ENCODE peak calls at places on chromosomes 3 and 15, in four cellular contexts. A is neuronal stem cell, R is H9, M is mesenchymal stem cell. P is an unnamed sample.

GRCh38 chr3:186757686-186758220 is 25.6 kb upstream of the EIF4A2 start:
- DNase-seq in A (no peak), R (no peak), M (no peak), P (peak)

GRCh38 chr3:128426128-128426921 is 40.4 kb downstream of the DNAJB8 start:
- DNase-seq in A (peak), M (peak), R (peak), P (peak)

GRCh38 chr3:191761906-191762305 is 300.9 kb downstream of the PYDC2 start:
- DNase-seq in A (no peak), M (no peak), R (no peak), P (no peak)

GRCh38 chr3:175001091-175001490 is 142.0 kb downstream of the NAALADL2 start:
- DNase-seq in A (no peak), R (no peak), M (no peak), P (no peak)

GRCh38 chr15:48850648-48851047 is 27.3 kb upstream of the EID1 start:
- DNase-seq in R (no peak), M (no peak), A (no peak), P (no peak)

GRCh38 chr3:142040941-142041575 is 108.3 kb downstream of the TFDP2 start:
- DNase-seq in A (no peak), M (no peak), R (no peak), P (no peak)

GRCh38 chr15:55846108-55846707 is 103.3 kb upstream of the PRTG start:
- DNase-seq in A (peak), R (peak), M (peak), P (peak)

GRCh38 chr15:88537591-88538317 is 8.7 kb downstream of the DET1 start:
- DNase-seq in R (no peak), A (no peak), M (peak), P (peak)

GRCh38 chr3:30435950-30436349 is 170.5 kb upstream of the TGFBR2 start:
- DNase-seq in R (no peak), M (no peak), A (no peak), P (peak)

GRCh38 chr3:124766113-124767095 is 36.2 kb downstream of the UMPS start:
- DNase-seq in M (no peak), A (no peak), R (no peak), P (no peak)

GRCh38 chr3:49706456-49707112 is 12.9 kb downstream of the AMIGO3 start:
- DNase-seq in R (no peak), A (no peak), M (no peak), P (no peak)

GRCh38 chr3:132803889-132804288 is 81.7 kb upstream of the NPHP3 start:
- DNase-seq in A (no peak), M (no peak), R (peak), P (peak)

GRCh38 chr15:99143655-99144610 is 39.1 kb downstream of the SYNM start:
- DNase-seq in A (no peak), R (peak), M (peak), P (peak)

GRCh38 chr3:125055913-125056705 is at the start of gene HEG1:
- DNase-seq in R (peak), A (peak), M (peak), P (peak)

GRCh38 chr15:69340243-69340991 is 41.7 kb downstream of the PAQR5 start:
- DNase-seq in A (no peak), R (no peak), M (no peak), P (no peak)

GRCh38 chr3:12578742-12579141 is 21.9 kb downstream of the MKRN2 start:
- DNase-seq in A (no peak), M (no peak), R (no peak), P (no peak)

GRCh38 chr15:26767169-26767670 is 5.6 kb downstream of the GABRB3 start:
- DNase-seq in R (peak), A (peak), M (no peak), P (peak)

GRCh38 chr3:172272699-172273098 is 175.6 kb downstream of the GHSR start:
- DNase-seq in M (peak), A (no peak), R (no peak), P (no peak)

GRCh38 chr3:94162700-94163099 is 99.8 kb downstream of the NSUN3 start:
- DNase-seq in M (peak), R (no peak), A (no peak), P (peak)

GRCh38 chr3:197896421-197896820 is 53.6 kb upstream of the RPL35A start:
- DNase-seq in A (no peak), M (no peak), R (no peak), P (no peak)

GRCh38 chr3:77605308-77605707 is 565.4 kb downstream of the ROBO2 start:
- DNase-seq in A (no peak), M (peak), R (no peak), P (no peak)

GRCh38 chr3:129415378-129415777 is 13.1 kb downstream of the EFCAB12 start:
- DNase-seq in A (no peak), M (no peak), R (no peak), P (no peak)

GRCh38 chr3:150743508-150743907 is 19.5 kb downstream of the SIAH2 start:
- DNase-seq in A (no peak), M (peak), R (no peak), P (peak)

GRCh38 chr15:67927501-67928156 is 87.8 kb upstream of the RNU6-1 start:
- DNase-seq in A (no peak), M (peak), R (no peak), P (peak)

GRCh38 chr15:94485148-94485719 is 253.9 kb downstream of the MCTP2 start:
- DNase-seq in R (no peak), A (no peak), M (no peak), P (no peak)

GRCh38 chr3:56796202-56796601 is 5.5 kb downstream of the ARHGEF3 start:
- DNase-seq in M (peak), R (no peak), A (no peak), P (no peak)

GRCh38 chr15:57586661-57587404 is 4.9 kb upstream of the MYZAP start:
- DNase-seq in M (no peak), R (no peak), A (no peak), P (no peak)

GRCh38 chr3:146067048-146067447 is 93.9 kb downstream of the PLOD2 start:
- DNase-seq in M (peak), A (no peak), R (no peak), P (no peak)

GRCh38 chr3:134249935-134250716 is 533 bp downstream of the RYK start:
- DNase-seq in R (peak), M (peak), A (peak), P (peak)

GRCh38 chr15:72415304-72415703 is 17.2 kb downstream of the TMEM202 start:
- DNase-seq in R (no peak), M (no peak), A (no peak), P (no peak)

GRCh38 chr3:107810195-107811071 is 280.4 kb downstream of the CD47 start:
- DNase-seq in M (no peak), R (no peak), A (no peak), P (no peak)

GRCh38 chr15:25185791-25186190 is 231.0 kb downstream of the SNRPN start:
- DNase-seq in R (no peak), M (no peak), A (no peak), P (no peak)

GRCh38 chr3:15360786-15361493 is 28.6 kb upstream of the SH3BP5 start:
- DNase-seq in A (no peak), M (no peak), R (no peak), P (no peak)

GRCh38 chr3:70982700-70983140 is 600.8 kb downstream of the FOXP1 start:
- DNase-seq in A (no peak), R (no peak), M (peak), P (peak)

GRCh38 chr15:23857028-23857641 is 170.0 kb upstream of the NDN start:
- DNase-seq in R (peak), M (peak), A (peak), P (peak)

DNA sequence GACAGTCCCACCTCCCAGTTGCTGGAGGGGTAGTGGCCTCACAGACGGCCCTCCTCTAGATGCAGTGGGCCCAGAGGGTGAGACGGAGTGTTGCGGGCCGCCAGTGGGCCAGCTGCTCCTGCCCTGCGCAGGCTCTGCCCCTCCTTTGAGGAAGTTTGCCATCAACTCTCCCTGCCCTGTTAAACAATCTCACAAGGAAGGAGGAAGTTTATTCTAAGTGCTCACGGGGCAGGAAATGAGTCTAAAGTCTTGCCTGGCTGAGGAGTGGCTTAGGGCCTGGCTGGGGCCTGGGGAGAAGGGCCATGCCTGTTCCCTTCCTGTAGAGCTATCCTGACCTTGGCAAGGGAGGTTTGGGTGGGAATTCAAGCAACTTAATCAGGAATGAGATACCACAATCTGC is at the start of gene FAM3D:
- DNase-seq in R (no peak), M (no peak), A (no peak), P (no peak)
- H3K27ac ChIP-seq in R (no peak), M (no peak), A (no peak), P (no peak)

GRCh38 chr3:106345353-106346027 is 476.7 kb upstream of the CBLB start:
- DNase-seq in R (no peak), A (no peak), M (peak), P (peak)
- H3K27ac ChIP-seq in R (no peak), A (no peak), M (peak), P (no peak)

GRCh38 chr15:31526916-31527690 is 200.5 kb downstream of the KLF13 start:
- DNase-seq in R (no peak), M (no peak), A (no peak), P (peak)
- H3K27ac ChIP-seq in R (no peak), M (no peak), A (no peak), P (no peak)

GRCh38 chr3:8867646-8868045 is 95.6 kb downstream of the RAD18 start:
- DNase-seq in A (no peak), M (no peak), R (no peak), P (no peak)

GRCh38 chr3:8871306-8871705 is 92.0 kb downstream of the RAD18 start:
- DNase-seq in M (peak), A (no peak), R (no peak), P (no peak)

GRCh38 chr3:8868996-8869395 is 94.3 kb downstream of the RAD18 start:
- DNase-seq in M (no peak), A (no peak), R (no peak), P (no peak)

GRCh38 chr3:8870134-8870533 is 93.1 kb downstream of the RAD18 start:
- DNase-seq in M (no peak), A (no peak), R (no peak), P (no peak)

DNA sequence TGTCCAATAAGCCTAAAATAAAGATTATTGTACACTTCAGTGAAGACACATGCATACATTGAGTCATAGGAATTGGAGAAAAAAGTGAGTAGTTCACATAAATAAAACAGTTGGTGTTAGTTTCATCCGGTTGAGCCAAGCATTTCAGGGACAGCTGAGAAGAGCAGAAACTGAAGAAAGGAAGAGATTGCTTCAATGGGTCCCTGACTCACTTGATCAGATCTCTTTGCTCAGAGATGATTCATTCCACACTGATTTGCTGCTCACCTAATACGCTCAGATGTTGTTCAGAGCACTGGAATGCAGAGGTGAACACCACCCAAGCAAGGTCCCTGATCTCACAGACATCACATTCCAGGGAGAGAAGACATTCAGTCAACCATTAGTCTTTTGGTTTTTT is 93.7 kb downstream of the RAD18 start:
- DNase-seq in M (peak), A (peak), R (no peak), P (peak)
- H3K27ac ChIP-seq in M (peak), A (no peak), R (no peak), P (no peak)

DNA sequence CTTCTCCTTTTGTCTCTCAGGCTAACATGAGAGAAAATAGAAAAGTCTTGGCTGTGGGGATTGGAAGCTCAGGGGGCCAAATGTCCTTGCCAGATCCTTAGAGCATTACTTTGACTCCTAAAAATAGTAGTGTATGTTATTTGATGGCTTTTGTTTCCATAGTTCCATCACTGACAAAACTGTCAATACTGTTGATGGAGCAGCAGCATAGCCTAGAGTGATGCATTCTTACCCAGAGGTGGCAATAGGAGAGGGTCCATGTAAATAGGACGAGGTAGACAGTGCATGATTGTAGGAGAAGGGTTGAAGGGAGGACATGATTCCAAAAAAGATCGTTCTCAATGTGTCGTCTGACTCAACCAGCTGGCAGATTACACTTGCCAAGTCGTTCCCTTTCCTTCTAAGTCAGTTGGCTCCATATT is 282.7 kb upstream of the TPRG1 start:
- DNase-seq in M (no peak), R (no peak), A (no peak), P (no peak)
- H3K27ac ChIP-seq in M (no peak), R (no peak), A (no peak), P (no peak)

GRCh38 chr3:69178838-69179739 is 56.7 kb upstream of the LMOD3 start:
- DNase-seq in M (no peak), A (no peak), R (no peak), P (peak)
- H3K27ac ChIP-seq in M (no peak), A (no peak), R (no peak), P (no peak)

DNA sequence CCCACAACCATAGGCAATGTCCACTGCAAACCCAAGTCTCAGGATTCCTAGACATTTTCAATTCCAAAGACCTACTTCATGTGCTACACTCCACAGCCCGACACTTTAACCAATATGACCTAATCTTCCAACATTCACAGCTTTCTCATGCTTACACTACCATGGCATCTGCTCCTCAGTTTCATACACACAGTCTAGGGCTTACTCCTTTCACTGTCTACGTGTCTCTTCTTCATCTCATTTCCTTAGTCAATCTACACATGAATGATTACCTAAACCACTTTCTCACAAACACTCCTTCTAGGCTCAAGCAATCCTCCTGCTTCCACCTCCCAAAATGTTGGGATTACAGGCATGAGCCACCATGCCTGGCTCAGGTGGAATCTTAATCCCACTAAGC is 106.3 kb downstream of the STAG1 start:
- DNase-seq in R (no peak), A (no peak), M (no peak), P (no peak)
- H3K27ac ChIP-seq in R (no peak), A (no peak), M (no peak), P (no peak)

GRCh38 chr3:37161351-37161750 is 13.0 kb downstream of the LRRFIP2 start:
- DNase-seq in M (no peak), R (no peak), A (no peak), P (no peak)

GRCh38 chr3:37162501-37163245 is 11.7 kb downstream of the LRRFIP2 start:
- DNase-seq in A (no peak), R (no peak), M (peak), P (no peak)

GRCh38 chr3:37168896-37169295 is 5.5 kb downstream of the LRRFIP2 start:
- DNase-seq in R (no peak), M (no peak), A (no peak), P (no peak)

DNA sequence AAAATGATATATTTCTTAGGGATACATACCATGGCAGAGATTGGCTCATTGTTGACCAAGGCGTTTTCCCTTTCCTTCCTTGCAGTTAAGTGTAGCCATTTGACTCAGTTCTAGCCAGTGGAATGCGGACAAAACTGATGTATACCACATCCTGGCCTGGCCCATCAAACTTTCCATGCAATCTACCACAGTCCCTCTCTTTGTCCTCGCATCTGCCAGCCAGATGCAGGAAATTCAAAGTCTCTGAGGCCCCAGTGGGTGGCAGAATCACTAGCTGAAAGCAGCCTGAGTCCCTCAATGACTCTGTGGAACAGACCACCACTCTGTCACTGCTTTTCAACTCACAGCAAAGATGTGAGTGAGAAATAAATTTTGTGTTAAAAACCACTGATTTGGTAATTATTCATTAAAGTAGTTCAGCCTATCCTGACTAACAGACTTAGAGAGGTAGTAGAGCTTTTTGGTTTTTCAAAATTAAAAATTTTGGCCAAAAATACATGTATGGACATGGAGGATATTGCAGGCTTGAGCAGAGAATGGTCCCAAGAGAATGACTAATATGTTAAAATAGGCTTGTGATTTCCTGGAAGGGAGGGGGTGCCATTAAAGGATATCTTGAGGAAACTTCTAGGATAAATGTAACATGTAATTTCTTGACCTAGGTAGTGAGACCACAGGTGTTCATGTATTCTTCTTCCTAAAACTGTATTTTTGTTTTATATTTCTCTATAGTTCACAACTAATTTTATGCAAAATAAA is 10.9 kb downstream of the LRRFIP2 start:
- DNase-seq in R (peak), M (peak), A (no peak), P (peak)
- H3K27ac ChIP-seq in R (peak), M (peak), A (no peak), P (no peak)

P was measured in mesendoderm.